ENCODE peak calls at places on chromosomes 13 and 19, in seven cellular contexts. M is mesendoderm, U is mesenchymal stem cell, T is IMR-90, R is neuronal stem cell, Q is H1, N is trophoblast cell. C is an unnamed sample.

GRCh38 chr13:108915095-108915633 is 285.8 kb downstream of the MYO16 start:
- DNase-seq in M (peak; percentile 37), U (peak; percentile 62), T (peak; percentile 50), R (no peak), Q (no peak), N (peak; percentile 31), C (no peak)

GRCh38 chr19:16075430-16076153 is 703 bp upstream of the TPM4 start:
- DNase-seq in M (peak; percentile 42), U (no peak), T (no peak), R (no peak), Q (no peak), N (peak; percentile 28), C (no peak)

GRCh38 chr13:64723735-64724134 is 2506.4 kb downstream of the PCDH9 start:
- DNase-seq in M (peak; percentile 73), U (peak; percentile 76), T (peak; percentile 94), R (no peak), Q (peak; percentile 10), N (peak; percentile 88), C (no peak)

GRCh38 chr13:111486331-111486730 is 165.9 kb downstream of the TEX29 start:
- DNase-seq in M (no peak), U (no peak), T (no peak), R (no peak), Q (no peak), N (no peak), C (no peak)

GRCh38 chr13:106532111-106532929 is 3.1 kb downstream of the EFNB2 start:
- DNase-seq in M (peak; percentile 47), U (peak; percentile 47), T (peak; percentile 32), R (no peak), Q (no peak), N (no peak), C (no peak)

GRCh38 chr19:12884926-12885748 is 1.9 kb downstream of the KLF1 start:
- DNase-seq in M (peak; percentile 98), U (peak; percentile 30), T (peak; percentile 28), R (peak; percentile 42), Q (peak; percentile 94), N (peak; percentile 78), C (peak; percentile 99)

GRCh38 chr13:74132152-74132767 is 1.9 kb downstream of the KLF12 start:
- DNase-seq in M (no peak), U (peak; percentile 48), T (peak; percentile 39), R (no peak), Q (no peak), N (no peak), C (no peak)

GRCh38 chr19:41219924-41220567 is 1.0 kb downstream of the AXL start:
- DNase-seq in M (peak; percentile 68), U (peak; percentile 79), T (peak; percentile 67), R (no peak), Q (no peak), N (no peak), C (no peak)

GRCh38 chr19:46296722-46297431 is at the start of gene HIF3A:
- DNase-seq in M (peak; percentile 95), U (peak; percentile 91), T (no peak), R (peak; percentile 94), Q (peak; percentile 82), N (no peak), C (peak; percentile 96)

GRCh38 chr13:66657165-66657895 is 572.8 kb downstream of the PCDH9 start:
- DNase-seq in M (peak; percentile 6), U (peak; percentile 95), T (peak; percentile 98), R (no peak), Q (no peak), N (peak; percentile 80), C (no peak)

GRCh38 chr13:44365008-44365407 is 8.6 kb upstream of the SERP2 start:
- DNase-seq in M (peak; percentile 37), U (peak; percentile 53), T (peak; percentile 64), R (no peak), Q (no peak), N (no peak), C (no peak)

GRCh38 chr19:56403764-56404704 is at the start of gene ZNF583:
- DNase-seq in M (peak; percentile 89), U (peak; percentile 95), T (peak; percentile 97), R (peak; percentile 88), Q (peak; percentile 57), N (peak; percentile 92), C (peak; percentile 89)

GRCh38 chr13:91544723-91545122 is 146.3 kb downstream of the GPC5 start:
- DNase-seq in M (peak; percentile 57), U (peak; percentile 24), T (no peak), R (peak; percentile 2), Q (peak; percentile 1), N (no peak), C (peak; percentile 65)

GRCh38 chr13:113319371-113319770 is 22.3 kb downstream of the LAMP1 start:
- DNase-seq in M (no peak), U (no peak), T (no peak), R (no peak), Q (no peak), N (no peak), C (no peak)

GRCh38 chr13:110518571-110518970 is 43.0 kb downstream of the RAB20 start:
- DNase-seq in M (no peak), U (no peak), T (no peak), R (no peak), Q (no peak), N (no peak), C (no peak)

GRCh38 chr13:107867701-107868661 is 347.4 kb downstream of the LIG4 start:
- DNase-seq in M (peak; percentile 76), U (peak; percentile 76), T (peak; percentile 57), R (peak; percentile 66), Q (no peak), N (no peak), C (peak; percentile 66)

GRCh38 chr19:17289489-17289888 is 7.8 kb downstream of the ANKLE1 start:
- DNase-seq in M (peak; percentile 97), U (peak; percentile 88), T (peak; percentile 90), R (peak; percentile 69), Q (no peak), N (peak; percentile 69), C (peak; percentile 91)
- H3K4me2 ChIP-seq in M (no peak overlapping the region), U (peak overlapping the region; percentile 34), T (peak overlapping the region; percentile 42), R (peak overlapping the region; percentile 2), Q (peak overlapping the region; percentile 53), N (peak overlapping the region; percentile 26), C (no peak overlapping the region)

GRCh38 chr19:33905473-33905936 is 108.8 kb downstream of the KCTD15 start:
- DNase-seq in M (peak; percentile 84), U (no peak), T (no peak), R (peak; percentile 12), Q (no peak), N (no peak), C (peak; percentile 60)
- H4K8ac ChIP-seq in M (peak overlapping the region; percentile 69), U (no peak overlapping the region), T (no peak overlapping the region), R (no peak overlapping the region), Q (peak overlapping the region; percentile 86), N (peak overlapping the region; percentile 92), C (no peak overlapping the region)

DNA sequence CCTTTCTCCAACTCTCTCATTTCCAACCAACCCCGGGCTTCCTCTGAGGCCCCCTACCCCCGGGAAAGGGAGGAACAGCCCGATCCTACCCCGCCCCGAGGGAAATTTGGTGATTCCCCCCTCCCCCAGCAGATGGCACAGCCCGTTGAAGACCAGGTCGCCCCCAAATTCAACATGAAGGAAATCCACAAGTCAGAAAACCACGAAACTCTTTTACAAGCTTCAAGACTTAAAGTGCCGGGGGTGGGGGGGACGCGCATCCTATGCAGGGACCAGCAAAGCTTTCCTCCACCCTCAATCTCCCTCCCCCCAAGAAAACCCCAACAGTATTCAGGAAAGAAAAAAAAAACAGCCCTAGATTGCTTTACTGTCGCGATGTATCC is 1.8 kb downstream of the TCF3 start:
- DNase-seq in M (peak; percentile 72), U (peak; percentile 49), T (peak; percentile 7), R (peak; percentile 21), Q (no peak), N (no peak), C (no peak)
- H3K27ac ChIP-seq in M (peak overlapping the region; percentile 36), U (peak overlapping the region; percentile 36), T (peak overlapping the region; percentile 50), R (peak overlapping the region; percentile 92), Q (peak overlapping the region; percentile 25), N (no peak overlapping the region), C (no peak overlapping the region)

DNA sequence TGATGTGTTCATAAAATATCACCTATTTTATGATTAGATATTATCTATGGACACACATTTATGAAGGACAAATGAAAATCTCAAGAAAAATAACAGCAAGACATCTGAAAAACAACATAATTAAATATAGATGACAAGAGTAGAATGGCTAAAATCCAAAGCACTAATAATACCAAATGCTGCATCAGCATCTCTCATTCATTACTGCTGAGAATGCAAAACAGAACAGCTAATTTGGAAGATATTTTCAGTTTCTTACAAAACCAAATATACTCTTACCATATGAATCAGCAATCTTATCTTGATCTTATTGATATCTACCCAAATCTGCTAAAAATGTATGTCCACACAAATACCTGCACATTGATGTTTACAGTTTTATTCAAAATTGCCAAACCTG is 829.1 kb upstream of the MIR17HG start:
- DNase-seq in M (no peak), U (no peak), T (no peak), R (no peak), Q (no peak), N (no peak), C (no peak)
- H3K4me2 ChIP-seq in M (no peak overlapping the region), U (no peak overlapping the region), T (no peak overlapping the region), R (no peak overlapping the region), Q (no peak overlapping the region), N (no peak overlapping the region), C (no peak overlapping the region)